ENCODE peak calls at places on chromosomes 12 and 14, in ten cellular contexts. R is foreskin fibroblast; K is astrocyte; F is MCF 10A; U is progenitor cell of endocrine pancreas; D is GM04504; W is stimulated activated CD4-positive, alpha-beta T cell treated with anti-CD3 and anti-CD28 coated beads, Interleukin-15, amount 100 ng/mL, for 1 hour; M is astrocyte of the hippocampus; T is EL; Y is H1. O is an unnamed sample.

GRCh38 chr14:99430491-99430890 is 50.2 kb downstream of the SETD3 start:
- DNase-seq in R (no peak), K (no peak), F (peak), U (no peak), D (no peak), W (peak), M (peak), T (no peak), Y (no peak), O (no peak)

GRCh38 chr12:69101505-69101904 is 137.9 kb upstream of the CPSF6 start:
- DNase-seq in R (peak), K (no peak), F (peak), U (no peak), D (no peak), W (no peak), M (peak), T (no peak), Y (no peak), O (no peak)

GRCh38 chr12:126617312-126617711 is 1552.1 kb downstream of the AACS start:
- DNase-seq in R (peak), K (no peak), F (peak), U (no peak), D (no peak), W (no peak), M (no peak), T (no peak), Y (peak), O (no peak)

GRCh38 chr14:24298892-24299254 is 707 bp downstream of the DHRS1 start:
- DNase-seq in R (peak), K (peak), F (peak), U (no peak), D (peak), W (no peak), M (peak), T (peak), Y (no peak), O (no peak)

GRCh38 chr14:101506921-101507300 is 54.4 kb upstream of the DIO3 start:
- DNase-seq in R (no peak), K (no peak), F (no peak), U (no peak), D (no peak), W (no peak), M (no peak), T (no peak), Y (no peak), O (no peak)

GRCh38 chr12:57849035-57849434 is 2.5 kb upstream of the CTDSP2 start:
- DNase-seq in R (peak), K (no peak), F (peak), U (no peak), D (no peak), W (no peak), M (no peak), T (no peak), Y (no peak), O (no peak)

GRCh38 chr12:131044760-131045381 is 91.2 kb downstream of the ADGRD1 start:
- DNase-seq in R (no peak), K (no peak), F (no peak), U (no peak), D (no peak), W (no peak), M (no peak), T (no peak), Y (no peak), O (no peak)

GRCh38 chr14:100888789-100889315 is 14.7 kb downstream of the RTL1 start:
- DNase-seq in R (no peak), K (no peak), F (no peak), U (no peak), D (no peak), W (no peak), M (no peak), T (no peak), Y (no peak), O (no peak)

GRCh38 chr14:91255026-91255695 is 10.7 kb upstream of the GPR68 start:
- DNase-seq in R (peak), K (no peak), F (no peak), U (no peak), D (no peak), W (no peak), M (no peak), T (no peak), Y (no peak), O (no peak)

GRCh38 chr12:79690156-79690605 is 583 bp downstream of the PAWR start:
- DNase-seq in R (peak), K (no peak), F (no peak), U (no peak), D (no peak), W (no peak), M (no peak), T (peak), Y (no peak), O (no peak)

GRCh38 chr14:76760331-76761197 is 704 bp upstream of the VASH1 start:
- DNase-seq in R (no peak), K (no peak), F (no peak), U (no peak), D (no peak), W (no peak), M (no peak), T (no peak), Y (no peak), O (no peak)

GRCh38 chr14:39841088-39841487 is 408.9 kb upstream of the FBXO33 start:
- DNase-seq in R (peak), K (peak), F (peak), U (no peak), D (no peak), W (no peak), M (peak), T (no peak), Y (no peak), O (no peak)

GRCh38 chr12:98544741-98545140 is 29.4 kb downstream of the TMPO start:
- DNase-seq in R (peak), K (peak), F (no peak), U (no peak), D (no peak), W (no peak), M (peak), T (peak), Y (no peak), O (no peak)

GRCh38 chr12:9648701-9649531 is 20.6 kb upstream of the CLEC2D start:
- DNase-seq in R (peak), K (no peak), F (no peak), U (no peak), D (no peak), W (no peak), M (no peak), T (no peak), Y (no peak), O (no peak)

GRCh38 chr12:8026282-8026637 is 6.3 kb upstream of the FOXJ2 start:
- DNase-seq in R (no peak), K (no peak), F (no peak), U (no peak), D (peak), W (no peak), M (no peak), T (no peak), Y (no peak), O (no peak)

GRCh38 chr14:22883191-22883976 is at the start of gene REM2:
- DNase-seq in R (no peak), K (no peak), F (no peak), U (peak), D (no peak), W (no peak), M (no peak), T (no peak), Y (no peak), O (no peak)

GRCh38 chr12:109847166-109847700 is 14.0 kb upstream of the TRPV4 start:
- DNase-seq in R (no peak), K (no peak), F (no peak), U (no peak), D (no peak), W (no peak), M (no peak), T (no peak), Y (no peak), O (no peak)

GRCh38 chr14:58978336-58978735 is 210.1 kb upstream of the DAAM1 start:
- DNase-seq in R (peak), K (peak), F (no peak), U (no peak), D (no peak), W (no peak), M (no peak), T (peak), Y (no peak), O (no peak)

GRCh38 chr12:24252580-24252979 is 303.1 kb upstream of the SOX5 start:
- DNase-seq in R (no peak), K (no peak), F (no peak), U (no peak), D (no peak), W (no peak), M (no peak), T (no peak), Y (no peak), O (no peak)

GRCh38 chr14:50231475-50232275 is at the start of gene SOS2:
- DNase-seq in R (peak), K (peak), F (peak), U (peak), D (peak), W (peak), M (peak), T (peak), Y (peak), O (peak)

GRCh38 chr12:133192847-133193246 is 11.6 kb downstream of the ZNF268 start:
- DNase-seq in R (no peak), K (no peak), F (no peak), U (no peak), D (no peak), W (no peak), M (no peak), T (no peak), Y (no peak), O (no peak)

GRCh38 chr12:31585271-31585670 is 5.7 kb downstream of the DENND5B start:
- DNase-seq in R (peak), K (peak), F (no peak), U (no peak), D (no peak), W (no peak), M (peak), T (peak), Y (no peak), O (no peak)

GRCh38 chr14:38420045-38420444 is 164.2 kb upstream of the CLEC14A start:
- DNase-seq in R (peak), K (peak), F (peak), U (no peak), D (no peak), W (no peak), M (peak), T (peak), Y (no peak), O (no peak)

GRCh38 chr14:96011609-96012008 is 27.6 kb upstream of the C14orf132 start:
- DNase-seq in R (no peak), K (no peak), F (no peak), U (no peak), D (no peak), W (no peak), M (no peak), T (no peak), Y (no peak), O (no peak)

GRCh38 chr12:51985136-51985835 is 21.5 kb upstream of the TAMALIN start:
- DNase-seq in R (no peak), K (no peak), F (no peak), U (no peak), D (no peak), W (no peak), M (no peak), T (no peak), Y (no peak), O (no peak)

GRCh38 chr14:51293926-51294290 is 53.9 kb downstream of the TMX1 start:
- DNase-seq in R (no peak), K (no peak), F (no peak), U (no peak), D (no peak), W (no peak), M (no peak), T (no peak), Y (no peak), O (no peak)

GRCh38 chr12:100794441-100795192 is at the start of gene ANO4:
- DNase-seq in R (peak), K (no peak), F (no peak), U (no peak), D (peak), W (no peak), M (peak), T (peak), Y (no peak), O (no peak)

O was measured in central memory CD8-positive, alpha-beta T cell.